ENCODE peak calls at places on chromosomes 1 and 21, in six cellular contexts. W is left colon; Q is nephron progenitor cell; U is activated naive CD8-positive, alpha-beta T cell treated with anti-CD3 and anti-CD28 coated beads, Interleukin-2, amount 50 U/mL, for 16 hours; T is activated T-cell treated with anti-CD3 and anti-CD28 coated beads, Interleukin-2, amount 50 U/mL, for 4 hours; P is NCI-H2107. C is an unnamed sample.

GRCh38 chr1:230069813-230070212 is 2.8 kb downstream of the GALNT2 start:
- DNase-seq in W (no peak), Q (no peak), U (no peak), T (no peak), P (no peak), C (no peak)

GRCh38 chr1:213687802-213688201 is 300.0 kb upstream of the PROX1 start:
- DNase-seq in W (no peak), Q (no peak), U (no peak), T (no peak), P (no peak), C (no peak)

GRCh38 chr1:30847358-30847972 is 61.1 kb downstream of the SDC3 start:
- DNase-seq in W (peak), Q (peak), U (no peak), T (no peak), P (no peak), C (peak)

GRCh38 chr1:111161843-111162242 is 21.8 kb downstream of the CEPT1 start:
- DNase-seq in W (no peak), Q (no peak), U (no peak), T (no peak), P (no peak), C (no peak)

GRCh38 chr1:112501810-112502641 is 6.7 kb upstream of the WNT2B start:
- DNase-seq in W (peak), Q (peak), U (no peak), T (peak), P (peak), C (peak)

GRCh38 chr1:215645182-215645581 is 78.1 kb downstream of the KCTD3 start:
- DNase-seq in W (no peak), Q (no peak), U (no peak), T (no peak), P (no peak), C (no peak)

GRCh38 chr1:69167876-69168275 is 399.8 kb upstream of the LRRC7 start:
- DNase-seq in W (no peak), Q (no peak), U (no peak), T (no peak), P (no peak), C (no peak)

GRCh38 chr1:1543706-1544099 is 3.3 kb upstream of the TMEM240 start:
- DNase-seq in W (no peak), Q (no peak), U (no peak), T (no peak), P (no peak), C (no peak)

GRCh38 chr1:15734901-15735300 is 1.2 kb upstream of the SLC25A34 start:
- DNase-seq in W (no peak), Q (peak), U (no peak), T (no peak), P (no peak), C (no peak)

GRCh38 chr1:181423301-181423918 is 59.9 kb upstream of the CACNA1E start:
- DNase-seq in W (no peak), Q (peak), U (no peak), T (peak), P (peak), C (peak)

GRCh38 chr1:201655910-201656669 is 117.2 kb downstream of the NAV1 start:
- DNase-seq in W (peak), Q (no peak), U (no peak), T (no peak), P (no peak), C (no peak)

GRCh38 chr21:31557421-31557955 is 102.0 kb upstream of the SOD1 start:
- DNase-seq in W (no peak), Q (peak), U (no peak), T (peak), P (peak), C (peak)

GRCh38 chr1:236654957-236655356 is 31.3 kb upstream of the ACTN2 start:
- DNase-seq in W (no peak), Q (no peak), U (no peak), T (no peak), P (no peak), C (no peak)

GRCh38 chr1:209607102-209607794 is 23.7 kb downstream of the CAMK1G start:
- DNase-seq in W (no peak), Q (no peak), U (no peak), T (no peak), P (no peak), C (no peak)

GRCh38 chr1:68119445-68119844 is 69.0 kb upstream of the DIRAS3 start:
- DNase-seq in W (no peak), Q (no peak), U (no peak), T (no peak), P (no peak), C (no peak)

GRCh38 chr1:80212021-80212420 is 1205.5 kb upstream of the ADGRL4 start:
- DNase-seq in W (no peak), Q (no peak), U (no peak), T (no peak), P (no peak), C (no peak)

GRCh38 chr1:100320311-100321097 is 31.8 kb upstream of the CDC14A start:
- DNase-seq in W (no peak), Q (no peak), U (no peak), T (no peak), P (no peak), C (no peak)

GRCh38 chr1:181640959-181641358 is 157.6 kb downstream of the CACNA1E start:
- DNase-seq in W (no peak), Q (no peak), U (no peak), T (no peak), P (no peak), C (no peak)

C was measured in head of caudate nucleus.